ENCODE peak calls at places on chromosome 14, in six cellular contexts. V is transverse colon, E is stomach, N is GM23338, G is K562, K is HCT116. T is an unnamed sample.

GRCh38 chr14:35438910-35439713 is 34.6 kb upstream of the NFKBIA start:
- DNase-seq in V (no peak), E (no peak), N (peak), G (no peak), K (peak), T (no peak)

GRCh38 chr14:69708586-69709169 is 58.3 kb upstream of the SRSF5 start:
- DNase-seq in V (peak), E (no peak), N (peak), G (no peak), K (no peak), T (no peak)

GRCh38 chr14:28901631-28902030 is 135.0 kb downstream of the FOXG1 start:
- DNase-seq in V (no peak), E (no peak), N (peak), G (no peak), K (no peak), T (no peak)

GRCh38 chr14:49594347-49595089 is 4.2 kb upstream of the LRR1 start:
- DNase-seq in V (peak), E (no peak), N (no peak), G (peak), K (no peak), T (no peak)

GRCh38 chr14:34052658-34053014 is 101.8 kb upstream of the EGLN3 start:
- DNase-seq in V (no peak), E (peak), N (no peak), G (no peak), K (peak), T (no peak)

GRCh38 chr14:21090940-21091663 is 7.4 kb downstream of the ZNF219 start:
- DNase-seq in V (no peak), E (no peak), N (no peak), G (no peak), K (no peak), T (no peak)

GRCh38 chr14:78530078-78530477 is 359.9 kb downstream of the NRXN3 start:
- DNase-seq in V (no peak), E (no peak), N (peak), G (peak), K (no peak), T (no peak)

GRCh38 chr14:61003571-61003970 is 22.5 kb downstream of the SLC38A6 start:
- DNase-seq in V (no peak), E (no peak), N (no peak), G (no peak), K (no peak), T (no peak)

GRCh38 chr14:30058401-30058800 is 130.8 kb upstream of the PRKD1 start:
- DNase-seq in V (no peak), E (no peak), N (no peak), G (no peak), K (no peak), T (no peak)

GRCh38 chr14:23162005-23162404 is 21.5 kb downstream of the SLC7A8 start:
- DNase-seq in V (peak), E (no peak), N (no peak), G (no peak), K (no peak), T (no peak)

GRCh38 chr14:60311417-60311816 is 62.4 kb downstream of the PPM1A start:
- DNase-seq in V (no peak), E (no peak), N (no peak), G (no peak), K (no peak), T (no peak)

GRCh38 chr14:39558525-39558924 is 126.3 kb upstream of the FBXO33 start:
- DNase-seq in V (no peak), E (no peak), N (no peak), G (no peak), K (no peak), T (no peak)

GRCh38 chr14:77485901-77486678 is 12.5 kb downstream of the ISM2 start:
- DNase-seq in V (no peak), E (no peak), N (no peak), G (no peak), K (no peak), T (no peak)

GRCh38 chr14:99603965-99604765 is at the start of gene CCDC85C:
- DNase-seq in V (peak), E (peak), N (peak), G (peak), K (peak), T (peak)

GRCh38 chr14:61558271-61558670 is 137.0 kb upstream of the HIF1A start:
- DNase-seq in V (no peak), E (no peak), N (no peak), G (no peak), K (no peak), T (no peak)

GRCh38 chr14:103932791-103933490 is 4.7 kb downstream of the TDRD9 start:
- DNase-seq in V (no peak), E (no peak), N (no peak), G (no peak), K (no peak), T (no peak)

GRCh38 chr14:47044841-47045240 is 393.3 kb upstream of the RPL10L start:
- DNase-seq in V (no peak), E (peak), N (peak), G (no peak), K (no peak), T (no peak)

GRCh38 chr14:67358914-67359313 is 690 bp downstream of the ATP6V1D start:
- DNase-seq in V (no peak), E (no peak), N (peak), G (no peak), K (no peak), T (no peak)

GRCh38 chr14:20857630-20858261 is 33.4 kb upstream of the RNASE3 start:
- DNase-seq in V (peak), E (peak), N (peak), G (peak), K (peak), T (peak)

GRCh38 chr14:21263284-21264024 is 5.8 kb downstream of the HNRNPC start:
- DNase-seq in V (no peak), E (no peak), N (no peak), G (peak), K (no peak), T (no peak)

GRCh38 chr14:22099942-22100763 is 426.5 kb upstream of the OR4E1 start:
- DNase-seq in V (peak), E (peak), N (peak), G (peak), K (peak), T (peak)

GRCh38 chr14:96078687-96079016 is 39.5 kb downstream of the C14orf132 start:
- DNase-seq in V (no peak), E (no peak), N (no peak), G (no peak), K (no peak), T (peak)
- H3K27ac ChIP-seq in V (no peak), E (no peak), N (no peak), G (no peak), K (no peak), T (no peak)

DNA sequence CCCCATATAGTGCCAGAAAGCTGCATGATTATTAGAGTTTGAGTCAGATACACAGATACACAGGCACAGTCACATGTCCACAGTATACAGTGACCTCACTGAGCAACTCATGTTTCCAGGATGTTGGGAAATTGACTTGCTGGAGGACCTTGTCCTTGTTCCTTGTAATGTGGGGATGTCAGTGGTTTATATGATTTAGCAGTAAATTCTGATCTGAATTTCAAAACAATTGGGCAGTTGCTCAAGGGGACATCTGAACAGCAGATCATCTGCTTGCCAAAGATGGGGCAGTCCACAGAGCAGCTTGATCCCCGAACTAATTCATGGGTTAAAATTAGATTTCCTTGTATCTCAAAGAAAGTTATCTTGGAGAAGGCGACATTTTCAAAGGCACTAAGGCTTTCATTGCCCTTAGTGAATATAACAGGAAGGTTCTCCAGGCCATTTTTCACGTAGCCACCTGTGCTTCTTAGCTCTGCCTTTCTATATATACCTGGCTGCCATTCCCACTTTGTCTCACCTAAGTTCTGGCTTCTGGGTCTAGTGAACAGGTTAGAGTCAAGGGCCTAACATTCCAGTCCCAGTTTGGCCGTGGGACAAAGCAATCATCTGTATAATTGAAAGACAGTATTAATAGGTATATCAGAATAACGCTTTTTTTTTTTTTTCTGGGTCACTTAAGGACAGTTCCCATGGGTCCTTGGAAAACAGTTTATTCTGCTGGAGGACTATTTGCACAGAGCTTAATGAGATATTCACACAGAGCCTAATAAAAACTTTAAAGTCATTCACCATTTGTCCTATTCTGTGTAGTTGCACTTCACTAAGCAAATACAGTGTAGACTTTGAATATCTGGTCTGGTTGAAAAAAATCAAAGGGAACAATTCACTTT is 64.9 kb upstream of the STRN3 start:
- DNase-seq in V (peak), E (no peak), N (no peak), G (no peak), K (no peak), T (peak)
- TF ChIP-seq POLR2AphosphoS5 in V (peak), E (peak), N (no peak), G (no peak), K (no peak), T (peak)

GRCh38 chr14:57746563-57746962 is 119.3 kb downstream of the SLC35F4 start:
- DNase-seq in V (no peak), E (no peak), N (no peak), G (no peak), K (no peak), T (no peak)

GRCh38 chr14:57751400-57751799 is 114.5 kb downstream of the SLC35F4 start:
- DNase-seq in V (no peak), E (no peak), N (no peak), G (no peak), K (no peak), T (no peak)

GRCh38 chr14:57749267-57749666 is 116.6 kb downstream of the SLC35F4 start:
- DNase-seq in V (no peak), E (no peak), N (no peak), G (no peak), K (no peak), T (no peak)

GRCh38 chr14:57748279-57748678 is 117.6 kb downstream of the SLC35F4 start:
- DNase-seq in V (no peak), E (no peak), N (no peak), G (no peak), K (no peak), T (no peak)

GRCh38 chr14:57747036-57747435 is 118.9 kb downstream of the SLC35F4 start:
- DNase-seq in V (peak), E (peak), N (no peak), G (no peak), K (peak), T (no peak)
- H3K27ac ChIP-seq in V (no peak), E (no peak), N (no peak), G (no peak), K (no peak), T (no peak)

DNA sequence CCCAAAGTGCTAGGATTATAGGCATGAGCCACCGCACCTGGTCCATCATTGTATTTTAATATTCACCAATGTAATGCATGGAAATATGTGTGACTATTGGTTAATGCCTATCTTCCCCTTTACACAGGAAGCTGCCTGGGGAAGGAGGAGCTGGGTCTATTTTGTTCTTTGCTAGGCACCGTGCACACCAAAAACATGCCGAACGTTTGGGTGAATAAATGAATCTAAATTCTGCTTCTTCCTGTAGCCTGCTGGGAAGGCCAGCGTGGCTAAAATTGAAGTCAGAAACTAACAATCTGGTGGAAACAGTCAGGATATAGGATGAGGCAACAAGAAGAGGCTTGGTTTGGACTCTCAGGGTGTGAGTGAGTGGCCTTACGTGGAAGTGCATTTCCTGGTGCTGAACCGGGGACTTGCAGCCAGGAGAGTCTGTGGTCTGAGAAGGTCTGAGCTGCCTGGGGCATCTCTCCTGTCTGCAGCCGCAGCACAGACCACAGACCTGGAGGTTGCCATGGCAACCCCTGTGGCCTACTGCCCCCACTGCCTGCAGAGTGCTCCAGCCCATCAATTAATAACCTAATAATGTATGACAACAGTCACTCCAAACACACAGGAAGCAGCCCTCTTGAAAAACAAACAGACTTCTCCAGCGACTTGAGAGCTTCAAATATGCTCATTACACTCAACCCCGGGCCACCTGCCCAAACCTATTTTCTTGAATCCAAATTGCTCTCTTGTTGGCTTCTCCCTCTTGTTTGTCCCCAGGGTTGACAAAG is 5.5 kb upstream of the GPR68 start:
- DNase-seq in V (peak), E (no peak), N (no peak), G (peak), K (no peak), T (no peak)
- TF ChIP-seq POLR2AphosphoS5 in V (no peak), E (no peak), N (no peak), G (no peak), K (no peak), T (no peak)

GRCh38 chr14:94395306-94395899 is 7.0 kb upstream of the SERPINA1 start:
- DNase-seq in V (no peak), E (no peak), N (no peak), G (no peak), K (no peak), T (no peak)

GRCh38 chr14:94392510-94392935 is 4.1 kb upstream of the SERPINA1 start:
- DNase-seq in V (no peak), E (no peak), N (no peak), G (no peak), K (no peak), T (peak)

GRCh38 chr14:94394594-94395305 is 6.3 kb upstream of the SERPINA1 start:
- DNase-seq in V (peak), E (no peak), N (no peak), G (no peak), K (no peak), T (peak)

GRCh38 chr14:94393474-94393873 is 5.1 kb upstream of the SERPINA1 start:
- DNase-seq in V (no peak), E (no peak), N (no peak), G (no peak), K (no peak), T (no peak)

DNA sequence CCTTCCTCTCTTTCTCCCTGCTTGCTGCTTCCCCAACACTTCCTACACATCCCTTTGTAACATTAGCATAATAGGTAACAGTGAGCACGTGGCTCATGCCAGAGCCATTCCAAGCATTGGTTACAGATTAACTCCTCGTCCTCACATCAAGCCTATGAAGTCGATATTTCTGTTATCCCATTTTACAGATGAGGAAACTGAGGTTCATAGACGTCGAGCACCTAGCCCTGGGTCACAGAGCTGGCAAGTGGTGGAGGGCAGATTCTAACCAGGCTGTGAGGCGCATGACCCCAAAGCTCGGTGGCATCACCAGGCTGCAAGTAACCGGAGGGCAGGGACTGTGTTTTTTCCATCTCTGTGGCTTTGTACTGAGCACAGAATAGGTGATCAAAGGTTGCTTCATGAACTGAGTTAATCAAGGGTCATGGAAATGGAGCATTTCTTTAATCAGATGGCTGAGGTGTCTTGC is 5.7 kb upstream of the SERPINA1 start:
- DNase-seq in V (no peak), E (no peak), N (no peak), G (no peak), K (no peak), T (no peak)
- H3K27ac ChIP-seq in V (peak), E (peak), N (no peak), G (no peak), K (no peak), T (no peak)